ENCODE peak calls at places on chromosomes 1 and 21, in five cellular contexts. D is BE2C; S is heart left ventricle; X is CD8-positive, alpha-beta T cell; F is GM12865. H is an unnamed sample.

GRCh38 chr21:40681164-40681859 is 165.6 kb downstream of the DSCAM start:
- DNase-seq in D (no peak), S (no peak), X (no peak), F (no peak), H (no peak)

GRCh38 chr1:229209386-229209785 is 61.5 kb upstream of the RAB4A start:
- DNase-seq in D (no peak), S (no peak), X (no peak), F (no peak), H (no peak)

GRCh38 chr21:40757366-40757765 is 89.6 kb downstream of the DSCAM start:
- DNase-seq in D (no peak), S (no peak), X (no peak), F (no peak), H (no peak)

GRCh38 chr1:84668185-84668584 is 22.1 kb downstream of the SSX2IP start:
- DNase-seq in D (no peak), S (no peak), X (no peak), F (peak), H (no peak)

GRCh38 chr1:59730302-59730701 is 84.4 kb upstream of the HOOK1 start:
- DNase-seq in D (no peak), S (no peak), X (no peak), F (no peak), H (peak)

GRCh38 chr1:162530318-162530984 is 31.1 kb upstream of the UAP1 start:
- DNase-seq in D (no peak), S (no peak), X (no peak), F (peak), H (no peak)

GRCh38 chr21:37636152-37636860 is 269.7 kb downstream of the DYRK1A start:
- DNase-seq in D (no peak), S (no peak), X (no peak), F (no peak), H (peak)

GRCh38 chr1:87787551-87787950 is 458.9 kb downstream of the LMO4 start:
- DNase-seq in D (no peak), S (no peak), X (no peak), F (no peak), H (no peak)

GRCh38 chr1:231153726-231154125 is 8.1 kb upstream of the TRIM67 start:
- DNase-seq in D (no peak), S (no peak), X (no peak), F (no peak), H (no peak)

GRCh38 chr1:155474156-155474555 is 88.4 kb downstream of the ASH1L start:
- DNase-seq in D (no peak), S (no peak), X (no peak), F (no peak), H (no peak)

GRCh38 chr1:56156937-56157336 is 422.4 kb downstream of the PLPP3 start:
- DNase-seq in D (no peak), S (no peak), X (no peak), F (peak), H (no peak)

GRCh38 chr1:21903638-21904474 is 33.3 kb downstream of the HSPG2 start:
- DNase-seq in D (no peak), S (no peak), X (no peak), F (no peak), H (no peak)

GRCh38 chr1:87182611-87183010 is 146.1 kb upstream of the LMO4 start:
- DNase-seq in D (no peak), S (no peak), X (no peak), F (no peak), H (no peak)

GRCh38 chr21:45889115-45889708 is 92.4 kb upstream of the COL6A1 start:
- DNase-seq in D (no peak), S (no peak), X (no peak), F (no peak), H (no peak)

GRCh38 chr1:155977607-155978324 is 581 bp downstream of the ARHGEF2 start:
- DNase-seq in D (peak), S (peak), X (peak), F (peak), H (no peak)

GRCh38 chr1:3968851-3969250 is 68.8 kb upstream of the C1orf174 start:
- DNase-seq in D (no peak), S (no peak), X (no peak), F (no peak), H (no peak)

GRCh38 chr1:68174173-68175113 is 57.9 kb downstream of the WLS start:
- DNase-seq in D (no peak), S (peak), X (no peak), F (no peak), H (peak)

GRCh38 chr1:168234846-168235547 is 9.2 kb downstream of the SFT2D2 start:
- DNase-seq in D (peak), S (no peak), X (no peak), F (peak), H (no peak)
- TF ChIP-seq CTCF in D (peak), S (peak), X (peak), F (peak), H (peak)

GRCh38 chr1:143735764-143736461 is 235.9 kb downstream of the FAM72C start:
- DNase-seq in D (peak), S (no peak), X (no peak), F (peak), H (no peak)

GRCh38 chr1:143736562-143736961 is 235.2 kb downstream of the FAM72C start:
- DNase-seq in D (peak), S (no peak), X (no peak), F (no peak), H (no peak)
- H3K4me3 ChIP-seq in D (peak), S (no peak), X (no peak), F (no peak), H (no peak)

GRCh38 chr21:15034126-15034848 is 30.5 kb downstream of the NRIP1 start:
- DNase-seq in D (no peak), S (no peak), X (no peak), F (no peak), H (no peak)

GRCh38 chr21:15037894-15038293 is 26.9 kb downstream of the NRIP1 start:
- DNase-seq in D (no peak), S (no peak), X (no peak), F (no peak), H (no peak)

GRCh38 chr21:15039607-15040299 is 25.0 kb downstream of the NRIP1 start:
- DNase-seq in D (no peak), S (no peak), X (no peak), F (no peak), H (no peak)

GRCh38 chr21:15036189-15036588 is 28.6 kb downstream of the NRIP1 start:
- DNase-seq in D (no peak), S (no peak), X (no peak), F (no peak), H (no peak)

GRCh38 chr21:15037095-15037730 is 27.6 kb downstream of the NRIP1 start:
- DNase-seq in D (no peak), S (no peak), X (no peak), F (no peak), H (no peak)
- TF ChIP-seq CTCF in D (peak), S (no peak), X (no peak), F (no peak), H (no peak)

GRCh38 chr1:112714313-112715263 is 544 bp downstream of the PPM1J start:
- DNase-seq in D (no peak), S (peak), X (no peak), F (no peak), H (no peak)

GRCh38 chr1:112712701-112713128 is 2.4 kb downstream of the PPM1J start:
- DNase-seq in D (no peak), S (no peak), X (no peak), F (no peak), H (no peak)

GRCh38 chr1:112715264-112716053 is at the start of gene PPM1J:
- DNase-seq in D (peak), S (peak), X (peak), F (peak), H (peak)

GRCh38 chr1:112712191-112712590 is 2.9 kb downstream of the PPM1J start:
- DNase-seq in D (no peak), S (no peak), X (no peak), F (no peak), H (no peak)

GRCh38 chr1:112713466-112714312 is 1.4 kb downstream of the PPM1J start:
- DNase-seq in D (no peak), S (no peak), X (no peak), F (peak), H (no peak)
- H3K4me3 ChIP-seq in D (no peak), S (peak), X (no peak), F (peak), H (peak)

DNA sequence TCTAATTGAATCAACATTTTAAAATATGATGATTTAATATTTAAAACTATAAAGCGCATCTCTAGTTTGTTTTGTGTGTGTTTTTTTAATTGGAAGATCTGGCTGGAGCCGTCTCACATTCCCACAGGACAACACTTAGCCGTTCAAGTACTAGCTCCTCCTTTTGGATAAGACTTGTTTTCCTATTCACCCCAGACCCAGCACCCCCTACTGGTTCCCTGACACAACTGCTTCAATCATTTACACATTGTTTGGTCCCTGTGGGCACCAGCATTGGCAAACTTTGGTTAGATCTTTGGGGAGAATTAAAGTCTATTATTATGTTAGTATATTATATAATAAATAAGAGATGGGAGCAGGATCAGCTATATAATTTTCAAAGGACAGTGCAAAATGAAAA is 34.5 kb downstream of the TYW3 start:
- DNase-seq in D (peak), S (no peak), X (no peak), F (peak), H (no peak)
- TF ChIP-seq CTCF in D (peak), S (peak), X (no peak), F (peak), H (peak)

DNA sequence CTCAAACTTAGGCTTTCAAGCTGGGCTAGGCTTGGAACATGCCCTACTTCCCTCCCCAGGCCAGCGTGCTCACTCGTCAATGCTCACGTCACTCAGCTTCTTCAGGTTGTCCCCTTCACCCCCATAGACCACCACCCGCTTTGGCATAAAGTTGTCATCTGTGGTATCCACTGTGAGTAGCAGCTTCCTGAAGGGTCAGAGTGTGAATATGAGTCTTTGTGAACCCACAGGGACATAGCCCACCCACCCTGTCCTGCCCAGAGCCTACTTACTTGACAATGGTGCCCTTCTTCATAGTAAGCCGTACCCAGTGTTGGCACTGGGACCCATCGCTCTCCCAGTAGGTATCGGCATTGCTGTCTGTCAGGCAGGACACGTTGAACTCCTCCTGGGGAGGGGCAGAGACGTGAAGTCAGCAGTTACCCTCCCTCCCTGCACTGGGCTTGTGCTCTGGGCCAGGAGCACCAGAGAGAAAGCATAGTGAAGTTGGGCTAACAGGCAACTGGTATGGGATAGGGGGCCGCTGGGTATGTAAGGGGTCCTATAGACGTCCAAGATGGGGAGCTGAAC is 1.7 kb downstream of the HECTD3 start:
- DNase-seq in D (no peak), S (no peak), X (no peak), F (no peak), H (no peak)
- H3K4me3 ChIP-seq in D (no peak), S (peak), X (no peak), F (no peak), H (peak)

DNA sequence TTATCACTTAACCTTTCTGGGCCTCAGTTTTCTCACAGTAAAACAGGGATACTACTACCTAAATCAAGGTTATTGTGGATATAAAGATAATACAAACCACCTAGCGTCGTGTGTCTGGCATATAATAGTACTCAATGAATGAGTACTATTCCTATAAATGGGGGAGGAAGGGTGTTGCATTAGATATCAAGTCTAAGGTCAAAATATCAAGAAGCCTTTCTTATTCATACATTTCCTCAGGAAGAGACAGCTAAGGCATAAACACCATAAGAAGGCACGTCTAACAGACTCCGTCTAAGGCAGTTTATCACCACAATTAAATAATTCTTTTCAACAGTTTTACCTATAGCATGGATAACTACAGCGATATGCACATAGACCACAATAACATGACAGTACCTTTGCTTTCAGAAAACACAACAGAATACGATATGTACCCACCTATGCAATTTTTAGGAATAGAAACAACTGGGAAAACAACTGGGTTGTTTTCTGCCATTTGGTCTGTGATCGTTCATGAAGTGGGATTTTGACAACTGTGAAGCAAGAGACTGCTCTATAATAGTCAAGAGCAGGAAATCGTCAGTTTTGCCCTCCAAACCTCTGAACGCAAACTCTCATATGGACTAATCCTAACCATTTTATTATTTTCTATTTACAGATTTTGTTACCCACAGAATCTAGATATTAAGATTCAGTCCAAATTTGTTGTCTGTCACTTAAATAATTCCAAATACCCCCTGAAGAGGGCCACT is 53.1 kb downstream of the HNRNPR start:
- DNase-seq in D (no peak), S (no peak), X (no peak), F (no peak), H (no peak)
- TF ChIP-seq CTCF in D (no peak), S (no peak), X (no peak), F (no peak), H (no peak)

GRCh38 chr1:44523747-44524146 is 118.7 kb downstream of the RNF220 start:
- DNase-seq in D (no peak), S (no peak), X (no peak), F (no peak), H (no peak)
- H3K4me3 ChIP-seq in D (no peak), S (no peak), X (no peak), F (no peak), H (no peak)

DNA sequence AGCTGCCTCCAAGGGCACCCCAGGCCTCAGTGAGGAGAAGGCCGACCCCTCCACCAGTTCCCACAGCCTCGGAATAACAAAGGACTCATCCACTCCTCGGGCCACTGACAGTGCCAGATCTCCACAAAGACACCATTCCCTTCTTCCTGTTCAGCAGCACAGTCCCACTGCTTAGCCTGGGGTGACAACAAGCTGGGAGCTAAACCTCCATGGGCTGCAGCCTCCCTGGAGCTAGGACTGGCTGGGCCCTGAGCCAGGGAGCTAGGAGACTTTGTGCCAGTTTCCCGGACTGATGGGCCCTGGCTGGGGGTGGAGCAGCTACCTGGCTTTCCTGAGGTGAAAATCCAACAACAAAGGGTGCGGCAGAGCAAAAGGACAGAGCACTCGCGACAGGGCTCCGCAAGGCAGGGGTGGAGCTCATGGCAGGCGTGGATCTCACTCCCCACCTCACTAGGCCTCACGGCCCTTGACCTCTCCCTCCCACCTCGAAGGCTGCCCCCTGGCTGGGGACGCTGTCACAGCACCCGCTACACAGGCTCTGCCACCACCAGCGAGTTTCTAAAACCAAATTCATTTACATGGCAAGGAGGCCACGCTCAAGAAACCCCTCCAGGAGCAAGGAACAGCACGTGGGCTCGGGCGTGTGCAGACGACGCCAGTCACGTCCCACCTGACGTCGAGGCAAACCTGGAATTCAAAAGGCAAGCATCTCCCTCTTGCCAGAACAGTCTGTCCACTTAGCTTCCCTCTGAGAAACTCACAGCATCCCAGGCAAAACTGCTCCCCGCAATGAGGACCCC is 13.8 kb downstream of the SLC35E2B start:
- DNase-seq in D (peak), S (no peak), X (peak), F (peak), H (no peak)
- TF ChIP-seq CTCF in D (peak), S (peak), X (peak), F (peak), H (peak)

GRCh38 chr1:201504799-201505504 is 2.0 kb downstream of the CSRP1 start:
- DNase-seq in D (no peak), S (no peak), X (no peak), F (no peak), H (no peak)
- H3K4me3 ChIP-seq in D (no peak), S (peak), X (no peak), F (peak), H (peak)